ENCODE peak calls at places on chromosomes 7 and 10, in four cellular contexts. G, W, I and X are unnamed samples.

GRCh38 chr10:6204063-6204340 is 1.3 kb downstream of the PFKFB3 start:
- DNase-seq in G (no peak), I (peak; percentile 48), W (peak; percentile 87), X (no peak)

GRCh38 chr10:68981074-68981473 is 7.5 kb upstream of the KIFBP start:
- DNase-seq in I (no peak), W (no peak), G (peak; percentile 56), X (no peak)

GRCh38 chr7:45089314-45089891 is 634 bp upstream of the NACAD start:
- DNase-seq in W (peak; percentile 99), I (peak; percentile 50), G (peak; percentile 49), X (peak; percentile 38)

GRCh38 chr7:140896996-140897395 is 27.7 kb downstream of the BRAF start:
- DNase-seq in W (no peak), G (no peak), I (no peak), X (no peak)

GRCh38 chr7:151803841-151804240 is 73.1 kb downstream of the PRKAG2 start:
- DNase-seq in W (no peak), G (no peak), I (no peak), X (no peak)

GRCh38 chr10:77687621-77688020 is 50.0 kb upstream of the KCNMA1 start:
- DNase-seq in G (no peak), I (no peak), W (no peak), X (no peak)

GRCh38 chr10:30825495-30825894 is 195.9 kb upstream of the LYZL2 start:
- DNase-seq in G (no peak), W (no peak), I (no peak), X (no peak)

GRCh38 chr10:70589762-70590662 is 12.5 kb downstream of the PRF1 start:
- DNase-seq in I (no peak), W (no peak), G (peak; percentile 52), X (no peak)

GRCh38 chr7:32223071-32223650 is 153.0 kb upstream of the PDE1C start:
- DNase-seq in G (no peak), I (no peak), W (no peak), X (no peak)

GRCh38 chr7:94087664-94088352 is 83.7 kb upstream of the BET1 start:
- DNase-seq in G (peak; percentile 93), I (no peak), W (peak; percentile 46), X (peak; percentile 60)

GRCh38 chr10:35188954-35189353 is 62.3 kb downstream of the CREM start:
- DNase-seq in I (no peak), W (no peak), G (no peak), X (no peak)

GRCh38 chr10:133422821-133423771 is 1.3 kb downstream of the SPRN start:
- DNase-seq in I (no peak), W (peak; percentile 88), G (no peak), X (no peak)

GRCh38 chr7:148521271-148521670 is 69.3 kb upstream of the C7orf33 start:
- DNase-seq in I (no peak), G (no peak), W (no peak), X (no peak)

GRCh38 chr7:158160199-158160598 is 427.4 kb downstream of the PTPRN2 start:
- DNase-seq in G (no peak), I (no peak), W (peak; percentile 64), X (no peak)

GRCh38 chr10:115857856-115858255 is 415.1 kb downstream of the GFRA1 start:
- DNase-seq in W (no peak), I (no peak), G (peak; percentile 63), X (no peak)

GRCh38 chr10:132641966-132642731 is 104.6 kb downstream of the INPP5A start:
- DNase-seq in I (no peak), G (no peak), W (no peak), X (no peak)

GRCh38 chr10:51918921-51919325 is 219.5 kb upstream of the CSTF2T start:
- DNase-seq in I (no peak), W (no peak), G (no peak), X (no peak)

GRCh38 chr10:34262965-34263364 is 552.1 kb downstream of the PARD3 start:
- DNase-seq in G (peak; percentile 43), I (no peak), W (no peak), X (no peak)

GRCh38 chr7:6453737-6454136 is 6.0 kb upstream of the DAGLB start:
- DNase-seq in G (peak; percentile 71), W (no peak), I (no peak), X (no peak)

GRCh38 chr7:112160130-112160770 is 45.9 kb downstream of the DOCK4 start:
- DNase-seq in I (no peak), G (peak; percentile 59), W (no peak), X (no peak)

GRCh38 chr10:12720217-12720981 is 281.1 kb downstream of the CCDC3 start:
- DNase-seq in G (peak; percentile 93), I (peak; percentile 33), W (no peak), X (no peak)

GRCh38 chr7:129739427-129739826 is 127.9 kb downstream of the NRF1 start:
- DNase-seq in I (no peak), G (peak; percentile 92), W (no peak), X (no peak)